ENCODE peak calls at places on chromosomes 11 and 22, in ten cellular contexts. One of them, this sample, is unnamed.

GRCh38 chr11:126391970-126392637 is 36.6 kb downstream of the ST3GAL4 start:
- DNase-seq in mammary epithelial cell: peak; percentile 73
- DNase-seq in dorsolateral prefrontal cortex: peak; percentile 56
- DNase-seq in AG10803: no peak
- DNase-seq in pancreas: no peak
- DNase-seq in fibroblast of villous mesenchyme: no peak
- DNase-seq in fibroblast of the aortic adventitia: no peak
- DNase-seq in HCT116: no peak
- DNase-seq in A549: no peak
- DNase-seq in Peyer's patch: no peak
- DNase-seq in this sample: no peak

GRCh38 chr22:49768511-49768910 is 59.2 kb downstream of the BRD1 start:
- DNase-seq in HCT116: no peak
- DNase-seq in pancreas: no peak
- DNase-seq in fibroblast of villous mesenchyme: no peak
- DNase-seq in A549: no peak
- DNase-seq in AG10803: no peak
- DNase-seq in Peyer's patch: peak; percentile 40
- DNase-seq in fibroblast of the aortic adventitia: no peak
- DNase-seq in mammary epithelial cell: no peak
- DNase-seq in dorsolateral prefrontal cortex: peak; percentile 24
- DNase-seq in this sample: no peak

GRCh38 chr11:91296628-91297027 is 928.0 kb upstream of the FAT3 start:
- DNase-seq in fibroblast of villous mesenchyme: peak; percentile 57
- DNase-seq in mammary epithelial cell: peak; percentile 16
- DNase-seq in AG10803: no peak
- DNase-seq in pancreas: no peak
- DNase-seq in HCT116: no peak
- DNase-seq in fibroblast of the aortic adventitia: no peak
- DNase-seq in Peyer's patch: no peak
- DNase-seq in A549: no peak
- DNase-seq in dorsolateral prefrontal cortex: no peak
- DNase-seq in this sample: peak; percentile 35

GRCh38 chr22:35678836-35679235 is 30.6 kb downstream of the APOL6 start:
- DNase-seq in HCT116: no peak
- DNase-seq in dorsolateral prefrontal cortex: no peak
- DNase-seq in pancreas: no peak
- DNase-seq in fibroblast of the aortic adventitia: no peak
- DNase-seq in Peyer's patch: no peak
- DNase-seq in mammary epithelial cell: peak; percentile 17
- DNase-seq in fibroblast of villous mesenchyme: no peak
- DNase-seq in AG10803: no peak
- DNase-seq in A549: no peak
- DNase-seq in this sample: no peak

GRCh38 chr22:30245181-30245984 is 1.2 kb downstream of the LIF start:
- DNase-seq in pancreas: no peak
- DNase-seq in Peyer's patch: no peak
- DNase-seq in A549: no peak
- DNase-seq in AG10803: no peak
- DNase-seq in fibroblast of villous mesenchyme: no peak
- DNase-seq in HCT116: no peak
- DNase-seq in mammary epithelial cell: peak; percentile 50
- DNase-seq in dorsolateral prefrontal cortex: no peak
- DNase-seq in fibroblast of the aortic adventitia: no peak
- DNase-seq in this sample: peak; percentile 45

GRCh38 chr11:68706237-68706636 is 21.9 kb downstream of the GAL start:
- DNase-seq in A549: no peak
- DNase-seq in AG10803: no peak
- DNase-seq in mammary epithelial cell: no peak
- DNase-seq in dorsolateral prefrontal cortex: no peak
- DNase-seq in HCT116: no peak
- DNase-seq in Peyer's patch: no peak
- DNase-seq in fibroblast of the aortic adventitia: no peak
- DNase-seq in pancreas: no peak
- DNase-seq in fibroblast of villous mesenchyme: no peak
- DNase-seq in this sample: no peak

GRCh38 chr11:33376331-33377099 is 119.3 kb downstream of the HIPK3 start:
- DNase-seq in mammary epithelial cell: peak; percentile 33
- DNase-seq in Peyer's patch: no peak
- DNase-seq in fibroblast of the aortic adventitia: no peak
- DNase-seq in HCT116: no peak
- DNase-seq in dorsolateral prefrontal cortex: peak; percentile 46
- DNase-seq in A549: no peak
- DNase-seq in AG10803: peak; percentile 30
- DNase-seq in fibroblast of villous mesenchyme: no peak
- DNase-seq in pancreas: no peak
- DNase-seq in this sample: peak; percentile 17

GRCh38 chr11:2463766-2464277 is 19.0 kb downstream of the KCNQ1 start:
- DNase-seq in fibroblast of villous mesenchyme: no peak
- DNase-seq in A549: no peak
- DNase-seq in fibroblast of the aortic adventitia: no peak
- DNase-seq in mammary epithelial cell: no peak
- DNase-seq in HCT116: no peak
- DNase-seq in Peyer's patch: no peak
- DNase-seq in dorsolateral prefrontal cortex: no peak
- DNase-seq in pancreas: no peak
- DNase-seq in AG10803: no peak
- DNase-seq in this sample: no peak

GRCh38 chr22:46453006-46453828 is 84.2 kb downstream of the CELSR1 start:
- DNase-seq in HCT116: no peak
- DNase-seq in fibroblast of the aortic adventitia: peak; percentile 9
- DNase-seq in A549: no peak
- DNase-seq in mammary epithelial cell: peak; percentile 90
- DNase-seq in dorsolateral prefrontal cortex: no peak
- DNase-seq in Peyer's patch: no peak
- DNase-seq in fibroblast of villous mesenchyme: no peak
- DNase-seq in AG10803: no peak
- DNase-seq in pancreas: peak; percentile 24
- DNase-seq in this sample: no peak

GRCh38 chr22:28414017-28414416 is 265.6 kb downstream of the TTC28 start:
- DNase-seq in HCT116: no peak
- DNase-seq in fibroblast of villous mesenchyme: no peak
- DNase-seq in pancreas: no peak
- DNase-seq in dorsolateral prefrontal cortex: no peak
- DNase-seq in mammary epithelial cell: no peak
- DNase-seq in A549: no peak
- DNase-seq in AG10803: peak; percentile 37
- DNase-seq in Peyer's patch: no peak
- DNase-seq in fibroblast of the aortic adventitia: peak; percentile 50
- DNase-seq in this sample: no peak

GRCh38 chr11:65859812-65860277 is 388 bp upstream of the MUS81 start:
- DNase-seq in AG10803: no peak
- DNase-seq in dorsolateral prefrontal cortex: no peak
- DNase-seq in pancreas: no peak
- DNase-seq in fibroblast of villous mesenchyme: no peak
- DNase-seq in A549: no peak
- DNase-seq in HCT116: no peak
- DNase-seq in mammary epithelial cell: no peak
- DNase-seq in fibroblast of the aortic adventitia: no peak
- DNase-seq in Peyer's patch: no peak
- DNase-seq in this sample: no peak
- H3K4me3 ChIP-seq in AG10803: peak overlapping the region; percentile 96
- H3K4me3 ChIP-seq in dorsolateral prefrontal cortex: peak overlapping the region; percentile 92
- H3K4me3 ChIP-seq in pancreas: peak overlapping the region; percentile 95
- H3K4me3 ChIP-seq in fibroblast of villous mesenchyme: peak overlapping the region; percentile 94
- H3K4me3 ChIP-seq in A549: peak overlapping the region; percentile 70
- H3K4me3 ChIP-seq in HCT116: peak overlapping the region; percentile 100
- H3K4me3 ChIP-seq in mammary epithelial cell: peak overlapping the region; percentile 97
- H3K4me3 ChIP-seq in fibroblast of the aortic adventitia: peak overlapping the region; percentile 93
- H3K4me3 ChIP-seq in Peyer's patch: peak overlapping the region; percentile 93
- H3K4me3 ChIP-seq in this sample: peak overlapping the region; percentile 95

DNA sequence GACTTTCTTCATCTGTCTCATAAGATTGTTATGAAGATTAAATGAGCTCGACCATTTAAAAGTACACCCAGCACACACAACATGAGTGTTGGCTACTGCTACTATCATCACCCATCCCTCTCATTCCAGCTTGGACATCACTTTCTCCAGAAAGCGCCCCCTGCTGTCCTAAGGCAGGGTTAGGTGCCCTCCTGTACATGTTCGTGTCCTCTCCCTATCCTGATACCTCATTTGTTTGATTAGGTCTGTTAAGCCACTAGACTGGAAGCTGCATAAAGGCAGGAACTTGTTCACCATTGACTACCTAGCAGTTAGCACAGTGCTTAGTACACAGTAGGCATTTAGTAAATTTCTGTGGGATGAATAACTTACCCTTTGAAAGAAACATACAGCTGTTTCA is 85.5 kb downstream of the ENTHD1 start:
- DNase-seq in fibroblast of the aortic adventitia: peak; percentile 30
- DNase-seq in pancreas: no peak
- DNase-seq in fibroblast of villous mesenchyme: peak; percentile 43
- DNase-seq in dorsolateral prefrontal cortex: no peak
- DNase-seq in AG10803: no peak
- DNase-seq in Peyer's patch: no peak
- DNase-seq in mammary epithelial cell: no peak
- DNase-seq in A549: peak; percentile 5
- DNase-seq in HCT116: peak; percentile 31
- DNase-seq in this sample: peak; percentile 38
- TF ChIP-seq CTCF in fibroblast of the aortic adventitia: peak; percentile 42
- TF ChIP-seq CTCF in pancreas: no peak
- TF ChIP-seq CTCF in fibroblast of villous mesenchyme: peak; percentile 69
- TF ChIP-seq CTCF in dorsolateral prefrontal cortex: no peak
- TF ChIP-seq CTCF in AG10803: peak; percentile 28
- TF ChIP-seq CTCF in Peyer's patch: no peak
- TF ChIP-seq CTCF in mammary epithelial cell: peak; percentile 51
- TF ChIP-seq CTCF in A549: no peak
- TF ChIP-seq CTCF in HCT116: peak; percentile 70
- TF ChIP-seq CTCF in this sample: peak; percentile 27

GRCh38 chr11:70233962-70234361 is 30.9 kb downstream of the FADD start:
- DNase-seq in mammary epithelial cell: no peak
- DNase-seq in dorsolateral prefrontal cortex: no peak
- DNase-seq in pancreas: no peak
- DNase-seq in fibroblast of villous mesenchyme: no peak
- DNase-seq in A549: no peak
- DNase-seq in HCT116: no peak
- DNase-seq in fibroblast of the aortic adventitia: no peak
- DNase-seq in Peyer's patch: no peak
- DNase-seq in AG10803: no peak
- DNase-seq in this sample: no peak
- H3K4me3 ChIP-seq in mammary epithelial cell: no peak overlapping the region
- H3K4me3 ChIP-seq in dorsolateral prefrontal cortex: no peak overlapping the region
- H3K4me3 ChIP-seq in pancreas: no peak overlapping the region
- H3K4me3 ChIP-seq in fibroblast of villous mesenchyme: no peak overlapping the region
- H3K4me3 ChIP-seq in A549: peak overlapping the region; percentile 4
- H3K4me3 ChIP-seq in HCT116: peak overlapping the region; percentile 34
- H3K4me3 ChIP-seq in fibroblast of the aortic adventitia: no peak overlapping the region
- H3K4me3 ChIP-seq in Peyer's patch: no peak overlapping the region
- H3K4me3 ChIP-seq in AG10803: no peak overlapping the region
- H3K4me3 ChIP-seq in this sample: no peak overlapping the region

DNA sequence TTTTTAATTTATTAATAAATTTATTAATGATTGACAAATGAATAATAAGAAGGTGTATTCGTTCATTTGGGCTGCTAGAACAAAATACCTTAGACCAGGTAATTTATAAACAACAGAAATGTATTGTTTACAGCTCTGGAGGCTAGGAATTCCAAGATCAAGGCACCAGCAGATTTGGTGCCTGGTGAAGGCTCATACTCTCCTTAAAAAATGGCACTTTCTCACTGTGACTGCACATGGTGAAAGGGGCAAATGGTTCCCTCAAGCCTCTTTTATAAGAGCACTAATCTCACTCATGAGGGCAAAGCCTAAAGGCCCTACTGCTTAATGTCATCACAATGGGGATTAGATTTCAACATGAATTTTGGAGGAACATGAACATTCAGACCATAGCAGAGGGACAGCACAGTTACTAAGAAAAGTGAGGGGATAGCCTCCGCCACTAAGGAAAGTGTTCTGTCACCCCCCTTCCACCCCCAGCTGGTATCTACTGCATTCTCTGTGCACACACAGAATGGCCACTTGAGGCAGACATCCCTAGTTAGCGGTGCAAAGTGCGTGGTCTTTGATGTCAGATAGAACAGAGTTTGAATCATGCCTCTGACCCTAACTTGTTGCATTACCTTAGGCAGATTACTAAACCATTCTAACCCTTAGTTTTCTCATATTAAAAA is 47.2 kb upstream of the CEP295 start:
- DNase-seq in dorsolateral prefrontal cortex: no peak
- DNase-seq in A549: peak; percentile 8
- DNase-seq in AG10803: no peak
- DNase-seq in fibroblast of the aortic adventitia: no peak
- DNase-seq in fibroblast of villous mesenchyme: no peak
- DNase-seq in pancreas: no peak
- DNase-seq in mammary epithelial cell: no peak
- DNase-seq in HCT116: peak; percentile 43
- DNase-seq in Peyer's patch: no peak
- DNase-seq in this sample: no peak
- TF ChIP-seq CTCF in dorsolateral prefrontal cortex: no peak
- TF ChIP-seq CTCF in A549: peak; percentile 9
- TF ChIP-seq CTCF in AG10803: no peak
- TF ChIP-seq CTCF in fibroblast of the aortic adventitia: peak; percentile 1
- TF ChIP-seq CTCF in fibroblast of villous mesenchyme: no peak
- TF ChIP-seq CTCF in pancreas: no peak
- TF ChIP-seq CTCF in mammary epithelial cell: peak; percentile 13
- TF ChIP-seq CTCF in HCT116: peak; percentile 75
- TF ChIP-seq CTCF in Peyer's patch: no peak
- TF ChIP-seq CTCF in this sample: peak; percentile 9

GRCh38 chr22:26372890-26373289 is 56.2 kb upstream of the ASPHD2 start:
- DNase-seq in dorsolateral prefrontal cortex: no peak
- DNase-seq in fibroblast of the aortic adventitia: no peak
- DNase-seq in fibroblast of villous mesenchyme: no peak
- DNase-seq in HCT116: no peak
- DNase-seq in A549: no peak
- DNase-seq in Peyer's patch: no peak
- DNase-seq in mammary epithelial cell: no peak
- DNase-seq in pancreas: no peak
- DNase-seq in AG10803: no peak
- DNase-seq in this sample: no peak

GRCh38 chr22:26380072-26380471 is 49.0 kb upstream of the ASPHD2 start:
- DNase-seq in dorsolateral prefrontal cortex: no peak
- DNase-seq in fibroblast of the aortic adventitia: no peak
- DNase-seq in mammary epithelial cell: no peak
- DNase-seq in Peyer's patch: no peak
- DNase-seq in pancreas: no peak
- DNase-seq in A549: no peak
- DNase-seq in AG10803: no peak
- DNase-seq in fibroblast of villous mesenchyme: no peak
- DNase-seq in HCT116: no peak
- DNase-seq in this sample: no peak

GRCh38 chr22:26377170-26377825 is 51.8 kb upstream of the ASPHD2 start:
- DNase-seq in dorsolateral prefrontal cortex: no peak
- DNase-seq in mammary epithelial cell: no peak
- DNase-seq in fibroblast of villous mesenchyme: no peak
- DNase-seq in AG10803: no peak
- DNase-seq in Peyer's patch: no peak
- DNase-seq in fibroblast of the aortic adventitia: no peak
- DNase-seq in A549: no peak
- DNase-seq in pancreas: no peak
- DNase-seq in HCT116: no peak
- DNase-seq in this sample: no peak

DNA sequence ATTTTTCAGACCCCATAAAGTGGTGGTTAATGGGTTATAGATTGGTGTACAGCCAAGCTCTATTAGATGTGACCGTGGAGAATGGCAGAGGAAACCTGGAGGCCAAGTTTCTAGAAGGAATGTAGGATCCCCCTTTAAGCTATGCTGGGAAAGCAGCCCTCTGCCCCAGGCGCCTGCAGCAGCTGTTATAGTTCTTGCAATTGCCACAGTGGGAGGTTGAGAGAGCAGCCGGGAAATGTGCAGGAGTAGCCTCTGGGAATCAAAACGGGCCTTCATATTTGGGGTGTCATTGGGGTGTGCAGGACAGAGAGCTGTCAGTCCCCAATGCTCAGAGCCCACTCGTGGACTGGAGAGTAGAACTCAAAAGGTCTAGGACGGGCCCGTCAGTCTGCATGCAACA is 54.4 kb upstream of the ASPHD2 start:
- DNase-seq in HCT116: no peak
- DNase-seq in AG10803: no peak
- DNase-seq in Peyer's patch: no peak
- DNase-seq in A549: no peak
- DNase-seq in fibroblast of the aortic adventitia: no peak
- DNase-seq in mammary epithelial cell: no peak
- DNase-seq in fibroblast of villous mesenchyme: no peak
- DNase-seq in pancreas: no peak
- DNase-seq in dorsolateral prefrontal cortex: no peak
- DNase-seq in this sample: no peak
- H3K4me3 ChIP-seq in HCT116: no peak overlapping the region
- H3K4me3 ChIP-seq in AG10803: no peak overlapping the region
- H3K4me3 ChIP-seq in Peyer's patch: no peak overlapping the region
- H3K4me3 ChIP-seq in A549: no peak overlapping the region
- H3K4me3 ChIP-seq in fibroblast of the aortic adventitia: no peak overlapping the region
- H3K4me3 ChIP-seq in mammary epithelial cell: no peak overlapping the region
- H3K4me3 ChIP-seq in fibroblast of villous mesenchyme: no peak overlapping the region
- H3K4me3 ChIP-seq in pancreas: no peak overlapping the region
- H3K4me3 ChIP-seq in dorsolateral prefrontal cortex: no peak overlapping the region
- H3K4me3 ChIP-seq in this sample: no peak overlapping the region

This sample was measured in foreskin fibroblast.